ENCODE peak calls at places on chromosomes 12 and 14, in five cellular contexts. D is stimulated activated CD4-positive, alpha-beta T cell treated with anti-CD3 and anti-CD28 coated beads, Interleukin-2, amount 100 ng/mL, for 48 hours; G is activated CD4-positive, alpha-beta memory T cell treated with anti-CD3 and anti-CD28 coated beads for 36 hours; B is HEK293T; N is BE2C. O is an unnamed sample.
A peak's percentile ranks its signal among the peaks of the same experiment; 100 is the strongest.

GRCh38 chr12:78181544-78182162 is 351.0 kb downstream of the NAV3 start:
- DNase-seq in D (no peak), G (no peak), B (peak; percentile 14), N (peak; percentile 44), O (no peak)

GRCh38 chr12:74906224-74906623 is 303.4 kb downstream of the KCNC2 start:
- DNase-seq in D (no peak), G (no peak), B (peak; percentile 19), N (no peak), O (no peak)

GRCh38 chr12:100741084-100741711 is 53.4 kb upstream of the ANO4 start:
- DNase-seq in D (no peak), G (no peak), B (peak; percentile 41), N (no peak), O (no peak)

GRCh38 chr14:53470351-53471043 is 317.4 kb upstream of the DDHD1 start:
- DNase-seq in D (no peak), G (no peak), B (no peak), N (no peak), O (no peak)

GRCh38 chr14:104687601-104688504 is 1.6 kb upstream of the INF2 start:
- DNase-seq in D (no peak), G (no peak), B (no peak), N (peak; percentile 90), O (no peak)

GRCh38 chr12:12684375-12685106 is 11.4 kb downstream of the GPR19 start:
- DNase-seq in D (no peak), G (peak; percentile 31), B (no peak), N (peak; percentile 95), O (no peak)

GRCh38 chr14:92759679-92760523 is 11.5 kb upstream of the LGMN start:
- DNase-seq in D (no peak), G (peak; percentile 41), B (no peak), N (no peak), O (no peak)

GRCh38 chr14:90330203-90331196 is 1.2 kb downstream of the NRDE2 start:
- DNase-seq in D (no peak), G (no peak), B (no peak), N (no peak), O (no peak)

GRCh38 chr14:26794731-26795130 is 196.9 kb upstream of the NOVA1 start:
- DNase-seq in D (no peak), G (no peak), B (no peak), N (no peak), O (no peak)

GRCh38 chr12:127729381-127729780 is 537.6 kb upstream of the TMEM132C start:
- DNase-seq in D (no peak), G (no peak), B (no peak), N (no peak), O (no peak)

GRCh38 chr14:68563256-68564131 is 229.4 kb downstream of the ZFP36L1 start:
- DNase-seq in D (no peak), G (no peak), B (no peak), N (no peak), O (no peak)

GRCh38 chr14:49581209-49581960 is 4.8 kb downstream of the RPS29 start:
- DNase-seq in D (no peak), G (no peak), B (no peak), N (no peak), O (no peak)

GRCh38 chr12:2212971-2213869 is 160.4 kb downstream of the CACNA1C start:
- DNase-seq in D (no peak), G (no peak), B (peak; percentile 15), N (peak; percentile 28), O (no peak)

GRCh38 chr12:116121453-116121871 is 156.0 kb downstream of the MED13L start:
- DNase-seq in D (no peak), G (no peak), B (no peak), N (no peak), O (no peak)

GRCh38 chr14:102854397-102854703 is 68.1 kb upstream of the AMN start:
- DNase-seq in D (no peak), G (no peak), B (no peak), N (no peak), O (no peak)

GRCh38 chr14:64879635-64880381 is at the start of gene SPTB:
- DNase-seq in D (peak; percentile 48), G (peak; percentile 74), B (peak; percentile 60), N (peak; percentile 55), O (peak; percentile 52)

GRCh38 chr14:106691601-106692291 is 1165.4 kb downstream of the TMEM121 start:
- DNase-seq in D (peak; percentile 92), G (peak; percentile 93), B (peak; percentile 9), N (peak; percentile 49), O (no peak)

GRCh38 chr14:21553266-21553665 is 26.6 kb downstream of the OR10G3 start:
- DNase-seq in D (no peak), G (no peak), B (no peak), N (no peak), O (no peak)

GRCh38 chr12:55818140-55818728 is 393 bp downstream of the ORMDL2 start:
- DNase-seq in D (no peak), G (no peak), B (peak; percentile 58), N (no peak), O (no peak)

O was measured in NCI-H1048.